ENCODE peak calls at places on chromosomes 6 and 20, in six cellular contexts. One of them, this sample, is unnamed.
A peak's percentile ranks its signal among the peaks of the same experiment; 100 is the strongest.

GRCh38 chr20:52056203-52057062 is 135.1 kb downstream of the ZFP64 start:
- DNase-seq in mesothelial cell of epicardium: no peak
- DNase-seq in nephron progenitor cell: no peak
- DNase-seq in GM23338: no peak
- DNase-seq in tibial nerve: no peak
- DNase-seq in Caco-2: no peak
- DNase-seq in this sample: no peak

GRCh38 chr6:100592929-100593328 is 128.2 kb upstream of the SIM1 start:
- DNase-seq in nephron progenitor cell: peak; percentile 4
- DNase-seq in Caco-2: no peak
- DNase-seq in mesothelial cell of epicardium: no peak
- DNase-seq in tibial nerve: no peak
- DNase-seq in GM23338: no peak
- DNase-seq in this sample: no peak

GRCh38 chr6:106875782-106876321 is 98.7 kb downstream of the CD24 start:
- DNase-seq in tibial nerve: no peak
- DNase-seq in mesothelial cell of epicardium: no peak
- DNase-seq in Caco-2: no peak
- DNase-seq in nephron progenitor cell: no peak
- DNase-seq in GM23338: no peak
- DNase-seq in this sample: no peak

GRCh38 chr6:117491916-117492315 is 9.4 kb downstream of the DCBLD1 start:
- DNase-seq in Caco-2: no peak
- DNase-seq in nephron progenitor cell: no peak
- DNase-seq in GM23338: no peak
- DNase-seq in mesothelial cell of epicardium: no peak
- DNase-seq in tibial nerve: no peak
- DNase-seq in this sample: no peak

GRCh38 chr6:121615493-121615892 is 180.0 kb downstream of the GJA1 start:
- DNase-seq in tibial nerve: no peak
- DNase-seq in mesothelial cell of epicardium: no peak
- DNase-seq in Caco-2: peak; percentile 12
- DNase-seq in GM23338: peak; percentile 42
- DNase-seq in nephron progenitor cell: no peak
- DNase-seq in this sample: no peak

GRCh38 chr20:298755-299391 is 1.5 kb downstream of the ZCCHC3 start:
- DNase-seq in nephron progenitor cell: no peak
- DNase-seq in mesothelial cell of epicardium: no peak
- DNase-seq in Caco-2: no peak
- DNase-seq in GM23338: no peak
- DNase-seq in tibial nerve: no peak
- DNase-seq in this sample: no peak

GRCh38 chr6:24929255-24929654 is 6.5 kb downstream of the RIPOR2 start:
- DNase-seq in tibial nerve: no peak
- DNase-seq in Caco-2: no peak
- DNase-seq in mesothelial cell of epicardium: no peak
- DNase-seq in nephron progenitor cell: no peak
- DNase-seq in GM23338: no peak
- DNase-seq in this sample: no peak

GRCh38 chr6:33840064-33840926 is 36.5 kb upstream of the MLN start:
- DNase-seq in mesothelial cell of epicardium: no peak
- DNase-seq in tibial nerve: no peak
- DNase-seq in nephron progenitor cell: no peak
- DNase-seq in GM23338: no peak
- DNase-seq in Caco-2: peak; percentile 76
- DNase-seq in this sample: no peak

GRCh38 chr6:156396068-156396771 is 381.0 kb upstream of the ARID1B start:
- DNase-seq in mesothelial cell of epicardium: no peak
- DNase-seq in tibial nerve: no peak
- DNase-seq in GM23338: peak; percentile 21
- DNase-seq in nephron progenitor cell: no peak
- DNase-seq in Caco-2: no peak
- DNase-seq in this sample: no peak

GRCh38 chr20:39013662-39014109 is 51.5 kb downstream of the DHX35 start:
- DNase-seq in Caco-2: no peak
- DNase-seq in tibial nerve: no peak
- DNase-seq in GM23338: no peak
- DNase-seq in mesothelial cell of epicardium: no peak
- DNase-seq in nephron progenitor cell: no peak
- DNase-seq in this sample: no peak

GRCh38 chr6:85669735-85670194 is 27.1 kb upstream of the SYNCRIP start:
- DNase-seq in GM23338: peak; percentile 71
- DNase-seq in nephron progenitor cell: no peak
- DNase-seq in tibial nerve: no peak
- DNase-seq in mesothelial cell of epicardium: no peak
- DNase-seq in Caco-2: no peak
- DNase-seq in this sample: peak; percentile 26

GRCh38 chr6:69164564-69165252 is 529.6 kb downstream of the ADGRB3 start:
- DNase-seq in mesothelial cell of epicardium: no peak
- DNase-seq in tibial nerve: no peak
- DNase-seq in nephron progenitor cell: no peak
- DNase-seq in Caco-2: peak; percentile 6
- DNase-seq in GM23338: peak; percentile 75
- DNase-seq in this sample: no peak
- TF ChIP-seq CTCF in mesothelial cell of epicardium: peak; percentile 41
- TF ChIP-seq CTCF in tibial nerve: no peak
- TF ChIP-seq CTCF in nephron progenitor cell: peak; percentile 26
- TF ChIP-seq CTCF in Caco-2: peak; percentile 27
- TF ChIP-seq CTCF in GM23338: peak; percentile 69
- TF ChIP-seq CTCF in this sample: no peak

GRCh38 chr20:20869161-20869560 is 156.7 kb upstream of the RALGAPA2 start:
- DNase-seq in GM23338: no peak
- DNase-seq in Caco-2: no peak
- DNase-seq in tibial nerve: no peak
- DNase-seq in nephron progenitor cell: no peak
- DNase-seq in mesothelial cell of epicardium: no peak
- DNase-seq in this sample: no peak

GRCh38 chr20:20859510-20859909 is 147.1 kb upstream of the RALGAPA2 start:
- DNase-seq in GM23338: no peak
- DNase-seq in nephron progenitor cell: no peak
- DNase-seq in mesothelial cell of epicardium: no peak
- DNase-seq in tibial nerve: no peak
- DNase-seq in Caco-2: no peak
- DNase-seq in this sample: no peak

GRCh38 chr20:20860078-20860806 is 147.8 kb upstream of the RALGAPA2 start:
- DNase-seq in mesothelial cell of epicardium: peak; percentile 96
- DNase-seq in tibial nerve: peak; percentile 85
- DNase-seq in nephron progenitor cell: peak; percentile 99
- DNase-seq in Caco-2: peak; percentile 92
- DNase-seq in GM23338: peak; percentile 98
- DNase-seq in this sample: peak; percentile 72

GRCh38 chr20:20864346-20865096 is 152.1 kb upstream of the RALGAPA2 start:
- DNase-seq in nephron progenitor cell: no peak
- DNase-seq in GM23338: peak; percentile 63
- DNase-seq in tibial nerve: no peak
- DNase-seq in mesothelial cell of epicardium: no peak
- DNase-seq in Caco-2: peak; percentile 57
- DNase-seq in this sample: no peak
- TF ChIP-seq CTCF in nephron progenitor cell: peak; percentile 41
- TF ChIP-seq CTCF in GM23338: peak; percentile 69
- TF ChIP-seq CTCF in tibial nerve: no peak
- TF ChIP-seq CTCF in mesothelial cell of epicardium: no peak
- TF ChIP-seq CTCF in Caco-2: peak; percentile 65
- TF ChIP-seq CTCF in this sample: no peak

DNA sequence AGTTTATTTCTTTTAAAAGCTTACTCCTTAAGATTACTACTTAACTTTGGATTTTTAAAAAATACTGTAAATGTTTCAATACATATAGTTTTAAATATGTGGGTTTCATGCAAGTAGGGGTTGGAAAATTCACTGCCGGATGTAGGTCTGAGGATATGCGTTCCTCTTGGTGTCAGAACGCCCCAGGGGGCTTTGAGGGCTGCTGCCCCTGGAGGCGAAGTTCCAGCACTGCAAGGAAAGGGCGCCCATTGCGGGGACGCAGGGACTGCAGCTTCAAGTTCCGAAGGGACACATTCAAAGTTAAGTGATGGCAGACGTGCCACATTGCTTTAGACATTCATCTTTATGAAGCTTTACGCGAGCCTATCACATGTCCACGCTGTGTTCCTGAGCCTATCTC is 152.9 kb downstream of the SOD2 start:
- DNase-seq in mesothelial cell of epicardium: no peak
- DNase-seq in GM23338: peak; percentile 85
- DNase-seq in tibial nerve: no peak
- DNase-seq in Caco-2: peak; percentile 51
- DNase-seq in nephron progenitor cell: peak; percentile 41
- DNase-seq in this sample: no peak
- TF ChIP-seq CTCF in mesothelial cell of epicardium: peak; percentile 27
- TF ChIP-seq CTCF in GM23338: peak; percentile 75
- TF ChIP-seq CTCF in tibial nerve: no peak
- TF ChIP-seq CTCF in Caco-2: peak; percentile 71
- TF ChIP-seq CTCF in nephron progenitor cell: peak; percentile 38
- TF ChIP-seq CTCF in this sample: no peak

DNA sequence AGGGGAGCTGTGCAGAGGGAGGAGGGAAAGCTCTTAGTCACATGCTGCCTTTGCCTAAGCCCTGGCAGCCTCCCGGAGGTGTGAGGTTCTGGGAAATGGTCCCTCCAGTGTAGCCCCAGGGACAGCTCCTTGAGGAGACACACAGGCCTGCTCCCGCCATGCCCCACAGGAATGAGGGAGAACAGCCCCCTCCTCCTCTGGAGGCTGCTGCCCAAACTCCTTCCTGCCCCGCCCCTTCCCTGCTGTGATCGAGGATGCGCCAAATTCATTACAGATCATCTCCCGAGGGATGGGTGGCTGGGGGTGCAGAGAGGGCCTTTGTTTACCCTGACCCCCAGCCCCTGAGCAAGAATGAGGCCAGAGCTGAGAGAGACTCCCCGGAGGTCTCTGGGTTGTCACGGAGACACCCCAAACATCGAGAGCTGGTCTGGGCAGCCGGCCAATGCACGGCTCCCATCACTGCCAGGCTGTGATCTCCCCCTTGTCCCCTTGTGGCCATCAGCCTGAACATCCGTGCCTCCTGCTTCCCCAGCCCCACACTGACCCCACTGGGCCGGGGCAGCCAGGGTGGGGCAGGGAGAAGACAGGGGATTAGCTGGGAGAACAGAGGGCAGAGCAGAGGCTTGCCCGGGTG is 8.4 kb downstream of the CYP21A2 start:
- DNase-seq in GM23338: peak; percentile 50
- DNase-seq in nephron progenitor cell: no peak
- DNase-seq in mesothelial cell of epicardium: no peak
- DNase-seq in Caco-2: no peak
- DNase-seq in tibial nerve: peak; percentile 57
- DNase-seq in this sample: no peak
- TF ChIP-seq CTCF in GM23338: peak; percentile 17
- TF ChIP-seq CTCF in nephron progenitor cell: no peak
- TF ChIP-seq CTCF in mesothelial cell of epicardium: no peak
- TF ChIP-seq CTCF in Caco-2: no peak
- TF ChIP-seq CTCF in tibial nerve: no peak
- TF ChIP-seq CTCF in this sample: no peak

GRCh38 chr6:89281779-89282246 is 33.3 kb downstream of the GABRR2 start:
- DNase-seq in nephron progenitor cell: peak; percentile 45
- DNase-seq in GM23338: peak; percentile 84
- DNase-seq in Caco-2: peak; percentile 31
- DNase-seq in mesothelial cell of epicardium: no peak
- DNase-seq in tibial nerve: no peak
- DNase-seq in this sample: no peak
- TF ChIP-seq CTCF in nephron progenitor cell: peak; percentile 40
- TF ChIP-seq CTCF in GM23338: peak; percentile 68
- TF ChIP-seq CTCF in Caco-2: peak; percentile 32
- TF ChIP-seq CTCF in mesothelial cell of epicardium: no peak
- TF ChIP-seq CTCF in tibial nerve: no peak
- TF ChIP-seq CTCF in this sample: no peak

DNA sequence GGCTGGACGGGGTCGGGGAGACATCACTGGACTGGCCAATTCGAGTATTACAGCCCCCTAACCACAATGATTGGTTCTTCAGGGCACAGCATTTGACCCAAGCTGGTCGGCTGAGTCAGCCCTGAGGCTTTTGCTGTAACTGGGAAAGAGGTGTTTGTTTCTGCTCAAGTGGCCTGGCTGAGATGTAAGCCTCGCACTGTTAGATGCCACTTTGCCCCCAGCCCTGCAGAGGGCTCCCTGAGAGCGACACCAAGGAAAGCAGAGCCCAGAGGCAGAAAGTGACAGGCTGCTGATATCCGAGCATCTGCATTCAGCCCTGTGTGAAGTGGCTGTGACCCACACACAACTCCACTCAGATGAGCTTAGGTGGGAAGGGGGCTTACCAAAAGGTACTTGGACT is 19.4 kb downstream of the ERGIC3 start:
- DNase-seq in Caco-2: peak; percentile 75
- DNase-seq in GM23338: peak; percentile 78
- DNase-seq in tibial nerve: no peak
- DNase-seq in mesothelial cell of epicardium: no peak
- DNase-seq in nephron progenitor cell: peak; percentile 26
- DNase-seq in this sample: no peak
- TF ChIP-seq CTCF in Caco-2: peak; percentile 86
- TF ChIP-seq CTCF in GM23338: peak; percentile 46
- TF ChIP-seq CTCF in tibial nerve: peak; percentile 10
- TF ChIP-seq CTCF in mesothelial cell of epicardium: no peak
- TF ChIP-seq CTCF in nephron progenitor cell: peak; percentile 22
- TF ChIP-seq CTCF in this sample: no peak